ENCODE peak calls at places on chromosomes 11 and 22, in four cellular contexts. E is Karpas-422; O is activated CD4-positive, alpha-beta T cell treated with anti-CD3 and anti-CD28 coated beads for 1 hour; A is HTR-8/SVneo. V is an unnamed sample.
A peak's percentile ranks its signal among the peaks of the same experiment; 100 is the strongest.

GRCh38 chr11:130904380-130904779 is 11.9 kb downstream of the SNX19 start:
- DNase-seq in A (no peak), O (no peak), E (no peak), V (no peak)

GRCh38 chr11:121714356-121714755 is 261.6 kb upstream of the SORL1-AS1 start:
- DNase-seq in E (no peak), A (no peak), O (no peak), V (no peak)

GRCh38 chr22:44451016-44451415 is 47.0 kb downstream of the RTL6 start:
- DNase-seq in A (no peak), E (no peak), O (no peak), V (no peak)

GRCh38 chr11:47565340-47566165 is at the start of gene PTPMT1:
- DNase-seq in E (peak; percentile 92), O (peak; percentile 40), A (peak; percentile 72), V (peak; percentile 87)

GRCh38 chr11:70577948-70578347 is 179.6 kb downstream of the CTTN start:
- DNase-seq in O (no peak), A (no peak), E (peak; percentile 5), V (peak; percentile 39)

GRCh38 chr11:131423715-131424114 is 53.3 kb downstream of the NTM start:
- DNase-seq in E (peak; percentile 42), A (no peak), O (no peak), V (no peak)

GRCh38 chr22:44448271-44448780 is 49.7 kb downstream of the RTL6 start:
- DNase-seq in E (peak; percentile 27), A (peak; percentile 72), O (no peak), V (peak; percentile 91)

GRCh38 chr11:8252388-8252787 is 11.3 kb downstream of the LMO1 start:
- DNase-seq in A (no peak), E (no peak), O (no peak), V (peak; percentile 57)

GRCh38 chr22:30870451-30871345 is 97.9 kb downstream of the MORC2 start:
- DNase-seq in E (no peak), A (no peak), O (no peak), V (peak; percentile 50)

GRCh38 chr11:16917941-16918340 is 96.3 kb downstream of the PLEKHA7 start:
- DNase-seq in E (no peak), A (no peak), O (no peak), V (no peak)

GRCh38 chr11:123261345-123262106 is 66.5 kb upstream of the CLMP start:
- DNase-seq in O (peak; percentile 46), E (peak; percentile 86), A (peak; percentile 85), V (peak; percentile 91)

GRCh38 chr22:48357961-48358360 is 1469.7 kb downstream of the BRD1 start:
- DNase-seq in A (no peak), O (no peak), E (no peak), V (peak; percentile 14)

GRCh38 chr11:107427569-107428180 is 29.9 kb downstream of the CWF19L2 start:
- DNase-seq in A (no peak), E (no peak), O (no peak), V (no peak)

GRCh38 chr22:41480397-41480735 is 11.4 kb downstream of the ACO2 start:
- DNase-seq in O (no peak), A (no peak), E (no peak), V (no peak)

GRCh38 chr22:46641829-46642266 is 21.7 kb downstream of the GRAMD4 start:
- DNase-seq in E (no peak), O (no peak), A (no peak), V (peak; percentile 82)

GRCh38 chr22:19890502-19891349 is 36.1 kb upstream of the GNB1L start:
- DNase-seq in O (no peak), E (no peak), A (no peak), V (no peak)

GRCh38 chr11:81792416-81792815 is 941.2 kb downstream of the FAM181B start:
- DNase-seq in E (no peak), A (no peak), O (no peak), V (no peak)

GRCh38 chr22:47570851-47571250 is 808.4 kb downstream of the TBC1D22A start:
- DNase-seq in O (no peak), A (no peak), E (no peak), V (no peak)

GRCh38 chr22:39148727-39149535 is 3.5 kb downstream of the CBX7 start:
- DNase-seq in A (no peak), E (peak; percentile 58), O (peak; percentile 41), V (peak; percentile 88)

GRCh38 chr22:27668828-27669797 is 132.4 kb downstream of the MN1 start:
- DNase-seq in A (peak; percentile 52), E (peak; percentile 77), O (no peak), V (no peak)

GRCh38 chr11:129283141-129283540 is 91.0 kb upstream of the ARHGAP32 start:
- DNase-seq in A (no peak), E (no peak), O (no peak), V (no peak)

GRCh38 chr11:3092603-3093141 is 35.4 kb upstream of the CARS1 start:
- DNase-seq in E (no peak), A (no peak), O (no peak), V (peak; percentile 61)

GRCh38 chr11:60204922-60205321 is 22.0 kb upstream of the MS4A6A start:
- DNase-seq in E (no peak), A (no peak), O (no peak), V (no peak)

GRCh38 chr11:62035293-62035692 is 67.9 kb upstream of the FTH1 start:
- DNase-seq in A (no peak), E (no peak), O (no peak), V (no peak)

GRCh38 chr22:30596886-30597285 is 5.2 kb upstream of the PES1 start:
- DNase-seq in O (no peak), A (no peak), E (no peak), V (no peak)

GRCh38 chr22:50564289-50564688 is 1.6 kb upstream of the SYCE3 start:
- DNase-seq in E (no peak), O (no peak), A (no peak), V (no peak)

GRCh38 chr11:3139481-3140290 is 25.4 kb downstream of the OSBPL5 start:
- DNase-seq in A (no peak), O (no peak), E (no peak), V (no peak)

GRCh38 chr11:89633125-89633695 is 76.9 kb upstream of the TRIM77 start:
- DNase-seq in E (no peak), A (no peak), O (no peak), V (no peak)

GRCh38 chr22:28075260-28075981 is 156.4 kb upstream of the PITPNB start:
- DNase-seq in O (no peak), E (no peak), A (peak; percentile 26), V (peak; percentile 71)

GRCh38 chr11:48081151-48082010 is 101.0 kb downstream of the PTPRJ start:
- DNase-seq in O (no peak), A (no peak), E (no peak), V (peak; percentile 78)

V was measured in sigmoid colon.